ENCODE peak calls at places on chromosomes 3 and 15, in ten cellular contexts. V is A549; A is WTC11; F is glutamatergic neuron; D is tibial artery; Z is CD4-positive, alpha-beta T cell; E is prostate gland; S is GM23338; U is GM06990; R is kidney. N is an unnamed sample.

GRCh38 chr3:156816091-156816793 is 9.9 kb upstream of the LEKR1 start:
- DNase-seq in V (peak), A (peak), F (peak), D (no peak), Z (peak), E (no peak), S (peak), U (peak), R (peak), N (peak)

GRCh38 chr3:177168431-177168830 is 28.9 kb downstream of the TBL1XR1 start:
- DNase-seq in V (no peak), A (no peak), F (no peak), D (no peak), Z (no peak), E (no peak), S (no peak), U (no peak), R (no peak), N (no peak)

GRCh38 chr15:91867581-91868026 is 14.1 kb downstream of the SLCO3A1 start:
- DNase-seq in V (peak), A (peak), F (no peak), D (peak), Z (no peak), E (peak), S (peak), U (no peak), R (peak), N (no peak)

GRCh38 chr3:111517801-111518200 is 24.2 kb upstream of the CD96 start:
- DNase-seq in V (no peak), A (no peak), F (no peak), D (no peak), Z (no peak), E (no peak), S (no peak), U (no peak), R (no peak), N (no peak)

GRCh38 chr3:153624310-153625030 is 462.4 kb downstream of the RAP2B start:
- DNase-seq in V (no peak), A (no peak), F (no peak), D (no peak), Z (no peak), E (no peak), S (no peak), U (peak), R (no peak), N (no peak)

GRCh38 chr15:55277116-55277564 is 12.5 kb downstream of the RAB27A start:
- DNase-seq in V (no peak), A (no peak), F (no peak), D (no peak), Z (peak), E (no peak), S (no peak), U (peak), R (no peak), N (no peak)

GRCh38 chr3:19960670-19961069 is 13.8 kb downstream of the RAB5A start:
- DNase-seq in V (no peak), A (no peak), F (no peak), D (no peak), Z (no peak), E (no peak), S (no peak), U (no peak), R (no peak), N (no peak)

GRCh38 chr15:98609144-98609852 is 39.0 kb upstream of the IGF1R start:
- DNase-seq in V (no peak), A (peak), F (no peak), D (no peak), Z (no peak), E (peak), S (peak), U (no peak), R (no peak), N (no peak)

GRCh38 chr3:194265996-194266657 is 85.0 kb downstream of the CPN2 start:
- DNase-seq in V (no peak), A (no peak), F (no peak), D (peak), Z (no peak), E (no peak), S (no peak), U (no peak), R (no peak), N (no peak)

GRCh38 chr3:180631317-180631716 is 29.4 kb downstream of the TTC14 start:
- DNase-seq in V (no peak), A (no peak), F (no peak), D (no peak), Z (no peak), E (no peak), S (peak), U (no peak), R (no peak), N (no peak)

GRCh38 chr15:84606653-84607120 is 5.9 kb downstream of the ZSCAN2 start:
- DNase-seq in V (peak), A (no peak), F (no peak), D (peak), Z (no peak), E (no peak), S (no peak), U (no peak), R (no peak), N (no peak)

GRCh38 chr3:70000028-70000410 is 486 bp downstream of the SAMMSON start:
- DNase-seq in V (no peak), A (no peak), F (no peak), D (no peak), Z (no peak), E (no peak), S (peak), U (no peak), R (no peak), N (no peak)

GRCh38 chr3:126134219-126134975 is 46.0 kb downstream of the ALDH1L1 start:
- DNase-seq in V (peak), A (peak), F (peak), D (peak), Z (peak), E (peak), S (peak), U (peak), R (peak), N (peak)

GRCh38 chr3:188832146-188832545 is 339.6 kb upstream of the TPRG1 start:
- DNase-seq in V (no peak), A (no peak), F (no peak), D (no peak), Z (no peak), E (no peak), S (no peak), U (no peak), R (no peak), N (no peak)

GRCh38 chr3:46091971-46092703 is 64.9 kb upstream of the XCR1 start:
- DNase-seq in V (no peak), A (no peak), F (no peak), D (no peak), Z (no peak), E (no peak), S (no peak), U (no peak), R (no peak), N (no peak)

GRCh38 chr3:37173806-37174205 is 576 bp downstream of the LRRFIP2 start:
- DNase-seq in V (no peak), A (no peak), F (no peak), D (no peak), Z (no peak), E (no peak), S (no peak), U (no peak), R (no peak), N (no peak)

GRCh38 chr3:15032650-15033049 is 32.5 kb downstream of the MRPS25 start:
- DNase-seq in V (no peak), A (no peak), F (no peak), D (no peak), Z (no peak), E (no peak), S (no peak), U (no peak), R (no peak), N (no peak)

GRCh38 chr3:183714622-183715021 is 17.0 kb downstream of the YEATS2 start:
- DNase-seq in V (no peak), A (no peak), F (no peak), D (no peak), Z (no peak), E (no peak), S (no peak), U (no peak), R (no peak), N (no peak)

GRCh38 chr15:35151381-35151780 is 66.3 kb upstream of the NANOGP8 start:
- DNase-seq in V (no peak), A (no peak), F (no peak), D (no peak), Z (no peak), E (no peak), S (no peak), U (no peak), R (peak), N (no peak)

GRCh38 chr3:24829011-24829581 is 334.4 kb upstream of the THRB start:
- DNase-seq in V (peak), A (peak), F (peak), D (peak), Z (no peak), E (peak), S (peak), U (no peak), R (peak), N (peak)

GRCh38 chr15:31485911-31486461 is 159.4 kb downstream of the KLF13 start:
- DNase-seq in V (no peak), A (no peak), F (no peak), D (peak), Z (no peak), E (no peak), S (no peak), U (no peak), R (peak), N (no peak)

GRCh38 chr3:50316657-50317242 is 5.8 kb downstream of the HYAL2 start:
- DNase-seq in V (peak), A (no peak), F (no peak), D (no peak), Z (no peak), E (peak), S (no peak), U (peak), R (peak), N (no peak)

GRCh38 chr3:69541823-69542264 is 156.0 kb upstream of the FRMD4B start:
- DNase-seq in V (no peak), A (peak), F (peak), D (no peak), Z (no peak), E (no peak), S (peak), U (peak), R (peak), N (no peak)

GRCh38 chr3:38003371-38003816 is 12.8 kb downstream of the VILL start:
- DNase-seq in V (peak), A (peak), F (peak), D (no peak), Z (peak), E (peak), S (peak), U (peak), R (peak), N (peak)

GRCh38 chr15:62564889-62565288 is 399.8 kb upstream of the C2CD4B start:
- DNase-seq in V (no peak), A (no peak), F (no peak), D (no peak), Z (no peak), E (no peak), S (no peak), U (no peak), R (no peak), N (no peak)

GRCh38 chr3:78402720-78403119 is 1362.8 kb downstream of the ROBO2 start:
- DNase-seq in V (no peak), A (no peak), F (no peak), D (no peak), Z (no peak), E (no peak), S (no peak), U (no peak), R (no peak), N (no peak)

GRCh38 chr15:59523702-59524101 is 85.7 kb downstream of the FAM81A start:
- DNase-seq in V (no peak), A (no peak), F (no peak), D (no peak), Z (no peak), E (no peak), S (no peak), U (no peak), R (no peak), N (no peak)

GRCh38 chr3:107641572-107642307 is 119.0 kb downstream of the BBX start:
- DNase-seq in V (no peak), A (no peak), F (no peak), D (no peak), Z (no peak), E (no peak), S (no peak), U (no peak), R (no peak), N (no peak)

GRCh38 chr15:100569406-100569805 is 32.6 kb downstream of the LINS1 start:
- DNase-seq in V (no peak), A (no peak), F (no peak), D (no peak), Z (no peak), E (no peak), S (no peak), U (no peak), R (no peak), N (no peak)

GRCh38 chr3:16828815-16829214 is 55.9 kb upstream of the PLCL2 start:
- DNase-seq in V (peak), A (peak), F (peak), D (no peak), Z (peak), E (no peak), S (peak), U (no peak), R (no peak), N (peak)

GRCh38 chr3:57062119-57062631 is 1.7 kb downstream of the SPATA12 start:
- DNase-seq in V (no peak), A (peak), F (no peak), D (no peak), Z (no peak), E (no peak), S (peak), U (no peak), R (peak), N (no peak)

GRCh38 chr3:120429921-120430361 is 20.9 kb downstream of the FSTL1 start:
- DNase-seq in V (no peak), A (no peak), F (no peak), D (no peak), Z (no peak), E (no peak), S (no peak), U (no peak), R (no peak), N (no peak)

GRCh38 chr3:197577366-197578074 is 21.8 kb upstream of the BDH1 start:
- DNase-seq in V (no peak), A (no peak), F (no peak), D (no peak), Z (no peak), E (no peak), S (no peak), U (no peak), R (no peak), N (no peak)

GRCh38 chr15:38514601-38515000 is 50.0 kb downstream of the RASGRP1 start:
- DNase-seq in V (no peak), A (no peak), F (no peak), D (no peak), Z (no peak), E (no peak), S (peak), U (no peak), R (no peak), N (peak)

GRCh38 chr3:128282392-128283196 is 129.3 kb downstream of the EEFSEC start:
- DNase-seq in V (no peak), A (no peak), F (no peak), D (peak), Z (no peak), E (peak), S (peak), U (no peak), R (peak), N (no peak)

GRCh38 chr3:169458752-169459151 is 204.8 kb downstream of the MECOM start:
- DNase-seq in V (no peak), A (no peak), F (no peak), D (no peak), Z (no peak), E (no peak), S (no peak), U (no peak), R (no peak), N (no peak)

GRCh38 chr3:41974223-41974622 is 12.3 kb upstream of the ULK4 start:
- DNase-seq in V (no peak), A (no peak), F (no peak), D (no peak), Z (no peak), E (no peak), S (no peak), U (no peak), R (no peak), N (no peak)

GRCh38 chr3:195897081-195897852 is 11.1 kb downstream of the TNK2 start:
- DNase-seq in V (peak), A (no peak), F (no peak), D (no peak), Z (no peak), E (no peak), S (no peak), U (no peak), R (no peak), N (no peak)

GRCh38 chr3:9794400-9794799 is 1.5 kb downstream of the ARPC4 start:
- DNase-seq in V (no peak), A (no peak), F (no peak), D (no peak), Z (no peak), E (no peak), S (no peak), U (no peak), R (no peak), N (no peak)

GRCh38 chr3:9792405-9793160 is at the start of the genes ARPC4 and TADA3:
- DNase-seq in V (peak), A (peak), F (peak), D (peak), Z (peak), E (peak), S (peak), U (peak), R (peak), N (peak)

GRCh38 chr3:9795212-9795611 is 2.3 kb downstream of the ARPC4 start:
- DNase-seq in V (no peak), A (no peak), F (no peak), D (no peak), Z (no peak), E (no peak), S (no peak), U (no peak), R (no peak), N (no peak)

GRCh38 chr3:9791790-9792404 is 376 bp downstream of the TADA3 start:
- DNase-seq in V (no peak), A (no peak), F (no peak), D (no peak), Z (no peak), E (no peak), S (no peak), U (no peak), R (no peak), N (no peak)

GRCh38 chr3:9793161-9793781 is 389 bp downstream of the ARPC4 start:
- DNase-seq in V (peak), A (no peak), F (no peak), D (no peak), Z (no peak), E (no peak), S (peak), U (no peak), R (no peak), N (no peak)
- TF ChIP-seq CTCF in V (no peak), A (no peak), F (no peak), D (no peak), Z (no peak), E (no peak), S (no peak), U (no peak), R (no peak), N (no peak)

DNA sequence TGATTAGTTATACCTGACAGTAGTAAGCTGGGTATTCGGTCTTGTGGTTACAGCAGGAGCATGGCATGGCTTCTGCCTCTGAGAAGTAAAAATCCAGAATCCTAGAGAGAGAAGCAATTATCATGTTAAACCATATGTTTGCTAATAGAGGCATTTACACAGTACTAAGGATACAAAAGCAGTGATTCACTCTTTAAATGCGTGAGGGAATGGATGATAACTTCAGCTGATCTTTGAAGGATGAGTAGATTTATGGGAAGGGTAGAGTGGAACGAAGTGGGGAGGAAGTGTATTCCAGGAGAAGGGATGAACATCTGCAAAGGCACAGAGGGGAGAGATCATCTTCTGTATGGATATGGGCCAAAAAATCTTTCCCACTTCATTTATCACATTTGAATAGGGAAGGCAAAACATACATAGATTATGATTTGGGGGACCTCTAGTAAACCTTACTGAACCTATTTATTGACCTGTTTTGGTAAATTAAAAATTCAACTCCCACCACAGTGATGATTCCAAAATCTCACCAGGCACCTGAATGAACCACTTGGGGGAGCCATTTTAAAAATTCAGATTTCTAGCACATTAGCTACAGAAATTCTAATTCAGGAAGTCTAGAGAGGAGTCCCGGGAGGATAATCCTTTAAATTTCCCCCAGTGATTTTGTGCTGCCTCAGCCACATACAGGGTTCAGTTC is 35.1 kb downstream of the IGSF10 start:
- DNase-seq in V (no peak), A (no peak), F (no peak), D (no peak), Z (no peak), E (no peak), S (peak), U (no peak), R (no peak), N (no peak)
- TF ChIP-seq CTCF in V (peak), A (no peak), F (peak), D (no peak), Z (no peak), E (no peak), S (peak), U (peak), R (no peak), N (no peak)

DNA sequence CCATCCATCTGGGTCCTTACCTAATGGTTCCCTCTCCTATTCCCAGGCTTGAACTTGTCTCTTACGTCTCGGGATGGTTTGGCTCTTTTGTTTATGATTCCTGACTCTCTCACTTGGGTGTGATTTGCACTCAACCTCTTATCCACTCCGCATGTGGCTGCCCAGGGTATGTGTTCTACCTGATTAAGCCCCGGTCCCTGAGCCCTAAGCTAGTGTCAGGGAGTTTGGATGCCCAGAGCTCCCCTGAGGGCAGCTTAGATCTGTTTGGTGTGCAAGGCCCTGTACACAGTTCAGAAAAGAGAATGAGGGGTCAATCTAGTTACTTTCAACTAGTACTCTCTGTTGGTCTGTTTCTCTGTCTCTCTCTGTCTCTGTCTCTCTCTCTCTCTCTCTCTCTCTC is 15.9 kb upstream of the STARD5 start:
- DNase-seq in V (no peak), A (no peak), F (no peak), D (no peak), Z (no peak), E (no peak), S (no peak), U (no peak), R (no peak), N (no peak)
- TF ChIP-seq CTCF in V (no peak), A (no peak), F (no peak), D (no peak), Z (no peak), E (no peak), S (no peak), U (no peak), R (no peak), N (no peak)

GRCh38 chr15:50358805-50359204 is 3.8 kb upstream of the GABPB1 start:
- DNase-seq in V (peak), A (peak), F (no peak), D (no peak), Z (no peak), E (no peak), S (peak), U (no peak), R (no peak), N (no peak)
- TF ChIP-seq CTCF in V (peak), A (no peak), F (no peak), D (no peak), Z (no peak), E (no peak), S (peak), U (peak), R (peak), N (no peak)

DNA sequence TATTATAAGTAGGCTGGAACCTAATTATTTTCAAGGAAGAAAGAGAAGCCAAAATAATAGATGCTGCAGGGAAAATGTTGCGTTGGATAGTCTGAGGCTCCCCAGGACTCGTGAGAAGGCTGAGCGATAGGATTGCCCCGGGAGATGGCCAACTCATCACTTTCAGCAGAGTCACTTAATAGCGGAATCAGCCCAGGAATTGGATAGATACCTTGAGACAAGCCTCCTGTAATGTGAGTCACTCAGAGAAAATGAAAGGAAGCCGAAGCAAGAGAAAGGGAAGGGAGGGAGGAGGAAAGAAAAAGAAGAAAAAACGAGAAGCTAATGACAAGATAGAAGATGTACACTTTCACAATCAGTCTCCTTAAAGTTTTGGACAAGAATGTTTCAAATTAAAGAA is 94.3 kb downstream of the SQOR start:
- DNase-seq in V (no peak), A (no peak), F (no peak), D (no peak), Z (no peak), E (no peak), S (no peak), U (no peak), R (no peak), N (no peak)
- TF ChIP-seq CTCF in V (no peak), A (no peak), F (no peak), D (no peak), Z (no peak), E (no peak), S (no peak), U (no peak), R (no peak), N (no peak)